ENCODE peak calls at places on chromosomes 5 and 9, in nine cellular contexts. A, N, H, F, T, U, D, Z and I are unnamed samples.

GRCh38 chr9:123377211-123377971 is 21.4 kb downstream of the CRB2 start:
- DNase-seq in A (no peak), N (no peak), H (no peak), F (no peak), T (no peak), U (no peak), D (no peak), Z (no peak), I (no peak)

GRCh38 chr5:35598707-35599370 is 18.8 kb upstream of the SPEF2 start:
- DNase-seq in A (no peak), N (peak; percentile 12), H (no peak), F (no peak), T (peak; percentile 42), U (no peak), D (peak; percentile 12), Z (no peak), I (no peak)

GRCh38 chr5:168802337-168802736 is 223.2 kb upstream of the PANK3 start:
- DNase-seq in A (no peak), N (no peak), H (no peak), F (no peak), T (no peak), U (no peak), D (no peak), Z (no peak), I (no peak)

GRCh38 chr9:77820293-77820954 is 172.3 kb upstream of the GNA14 start:
- DNase-seq in A (no peak), N (no peak), H (no peak), F (no peak), T (no peak), U (no peak), D (peak; percentile 67), Z (no peak), I (no peak)

GRCh38 chr5:168313596-168314204 is 22.3 kb downstream of the WWC1 start:
- DNase-seq in A (no peak), N (no peak), H (no peak), F (no peak), T (no peak), U (no peak), D (no peak), Z (no peak), I (no peak)

GRCh38 chr9:1647776-1648175 is 367.4 kb upstream of the SMARCA2 start:
- DNase-seq in A (no peak), N (no peak), H (no peak), F (no peak), T (no peak), U (no peak), D (peak; percentile 1), Z (no peak), I (no peak)

GRCh38 chr9:128098936-128099931 is 28.3 kb downstream of the PTGES2 start:
- DNase-seq in A (peak; percentile 61), N (no peak), H (no peak), F (no peak), T (no peak), U (no peak), D (no peak), Z (no peak), I (peak; percentile 61)

GRCh38 chr9:76766126-76766525 is 1.9 kb downstream of the PCA3 start:
- DNase-seq in A (no peak), N (no peak), H (no peak), F (no peak), T (no peak), U (no peak), D (no peak), Z (no peak), I (no peak)